ENCODE peak calls at places on chromosomes 1 and 21, in five cellular contexts. O is MV-4-11, K is endothelial cell of umbilical vein, X is HS-5, B is mucosa of descending colon. G is an unnamed sample.

GRCh38 chr1:8202182-8202905 is 115.6 kb upstream of the SLC45A1 start:
- DNase-seq in O (no peak), K (peak; percentile 60), X (no peak), B (peak; percentile 61), G (no peak)

GRCh38 chr1:241647658-241648057 is 4.4 kb upstream of the WDR64 start:
- DNase-seq in O (peak; percentile 83), K (no peak), X (peak; percentile 80), B (no peak), G (no peak)

GRCh38 chr21:45991606-45992301 is 10.2 kb downstream of the COL6A1 start:
- DNase-seq in O (no peak), K (no peak), X (no peak), B (no peak), G (no peak)

GRCh38 chr1:83028467-83028866 is 970.5 kb downstream of the TTLL7 start:
- DNase-seq in O (no peak), K (no peak), X (no peak), B (no peak), G (no peak)

GRCh38 chr1:3135073-3135745 is 66.2 kb downstream of the PRDM16 start:
- DNase-seq in O (no peak), K (no peak), X (no peak), B (no peak), G (no peak)

GRCh38 chr1:23470282-23471070 is 13.5 kb downstream of the ASAP3 start:
- DNase-seq in O (no peak), K (peak; percentile 41), X (no peak), B (no peak), G (no peak)

GRCh38 chr1:162388615-162389014 is 7.1 kb downstream of the C1orf226 start:
- DNase-seq in O (no peak), K (no peak), X (no peak), B (no peak), G (no peak)

GRCh38 chr1:92922378-92923035 is 38.8 kb downstream of the DIPK1A start:
- DNase-seq in O (no peak), K (no peak), X (no peak), B (no peak), G (peak; percentile 23)

GRCh38 chr1:43705982-43706597 is 1.2 kb upstream of the ST3GAL3 start:
- DNase-seq in O (no peak), K (peak; percentile 21), X (no peak), B (no peak), G (no peak)

GRCh38 chr1:35646043-35646442 is 4.7 kb upstream of the PSMB2 start:
- DNase-seq in O (no peak), K (no peak), X (no peak), B (no peak), G (no peak)

GRCh38 chr1:53672243-53672642 is 66.7 kb downstream of the GLIS1 start:
- DNase-seq in O (no peak), K (no peak), X (no peak), B (no peak), G (no peak)

GRCh38 chr1:67194209-67194863 is 28.1 kb downstream of the IL23R start:
- DNase-seq in O (peak; percentile 49), K (no peak), X (no peak), B (no peak), G (no peak)

GRCh38 chr1:63774617-63775417 is 1.0 kb downstream of the ROR1 start:
- DNase-seq in O (no peak), K (peak; percentile 49), X (no peak), B (peak; percentile 52), G (no peak)